ENCODE peak calls at places on chromosome 3, in eight cellular contexts. B, Z, A, R, V, I, N and J are unnamed samples.

GRCh38 chr3:169939751-169940150 is 26.9 kb upstream of the SEC62 start:
- DNase-seq in B (no peak), Z (no peak), A (no peak), R (no peak), V (no peak), I (no peak), N (no peak), J (no peak)

GRCh38 chr3:159838936-159839335 is 149.7 kb upstream of the IL12A start:
- DNase-seq in B (no peak), Z (no peak), A (no peak), R (no peak), V (no peak), I (no peak), N (no peak), J (no peak)

GRCh38 chr3:12462159-12462962 is 21.9 kb upstream of the TSEN2 start:
- DNase-seq in B (no peak), Z (peak), A (peak), R (no peak), V (peak), I (no peak), N (peak), J (no peak)

GRCh38 chr3:127440384-127440783 is 150.1 kb downstream of the TPRA1 start:
- DNase-seq in B (no peak), Z (no peak), A (no peak), R (no peak), V (no peak), I (no peak), N (no peak), J (no peak)

GRCh38 chr3:117052356-117052755 is 342.8 kb downstream of the TUSC7 start:
- DNase-seq in B (no peak), Z (no peak), A (no peak), R (no peak), V (no peak), I (no peak), N (no peak), J (no peak)

GRCh38 chr3:171001957-171002694 is 24.4 kb downstream of the SLC2A2 start:
- DNase-seq in B (peak), Z (no peak), A (no peak), R (peak), V (peak), I (no peak), N (no peak), J (peak)

GRCh38 chr3:31412832-31413231 is 119.9 kb upstream of the STT3B start:
- DNase-seq in B (peak), Z (no peak), A (no peak), R (peak), V (no peak), I (no peak), N (no peak), J (no peak)

GRCh38 chr3:30617069-30617468 is 10.7 kb downstream of the TGFBR2 start:
- DNase-seq in B (no peak), Z (no peak), A (no peak), R (no peak), V (no peak), I (no peak), N (no peak), J (no peak)

GRCh38 chr3:59043391-59043790 is 6.4 kb downstream of the CFAP20DC start:
- DNase-seq in B (no peak), Z (no peak), A (no peak), R (no peak), V (no peak), I (no peak), N (no peak), J (no peak)

GRCh38 chr3:60935709-60936108 is 315.5 kb downstream of the FHIT start:
- DNase-seq in B (peak), Z (no peak), A (no peak), R (peak), V (peak), I (no peak), N (no peak), J (no peak)

GRCh38 chr3:104629038-104629437 is 737.7 kb upstream of the ALCAM start:
- DNase-seq in B (peak), Z (no peak), A (no peak), R (peak), V (no peak), I (peak), N (no peak), J (no peak)

GRCh38 chr3:125062904-125063618 is 7.3 kb upstream of the HEG1 start:
- DNase-seq in B (peak), Z (no peak), A (no peak), R (peak), V (no peak), I (peak), N (no peak), J (peak)

GRCh38 chr3:65178703-65179102 is 490.9 kb upstream of the ADAMTS9 start:
- DNase-seq in B (peak), Z (no peak), A (no peak), R (peak), V (no peak), I (peak), N (no peak), J (no peak)

GRCh38 chr3:13874891-13875290 is 5.0 kb downstream of the WNT7A start:
- DNase-seq in B (no peak), Z (no peak), A (no peak), R (no peak), V (no peak), I (no peak), N (no peak), J (no peak)

GRCh38 chr3:48088056-48088748 is 72.0 kb upstream of the MAP4 start:
- DNase-seq in B (no peak), Z (no peak), A (no peak), R (no peak), V (peak), I (no peak), N (no peak), J (no peak)

GRCh38 chr3:117630885-117631284 is 921.3 kb downstream of the TUSC7 start:
- DNase-seq in B (no peak), Z (no peak), A (no peak), R (no peak), V (no peak), I (peak), N (no peak), J (no peak)

GRCh38 chr3:181326637-181327223 is 337.2 kb upstream of the DNAJC19 start:
- DNase-seq in B (peak), Z (no peak), A (peak), R (peak), V (peak), I (peak), N (no peak), J (peak)